ENCODE peak calls at places on chromosomes 6 and 20, in seven cellular contexts. R, C, I, T, B, X and O are unnamed samples.
A peak's percentile ranks its signal among the peaks of the same experiment; 100 is the strongest.

GRCh38 chr20:61120595-61121515 is 131.2 kb upstream of the CDH4 start:
- DNase-seq in R (no peak), C (no peak), I (peak; percentile 55), T (peak; percentile 68), B (peak; percentile 35), X (peak; percentile 61), O (no peak)

GRCh38 chr6:33249732-33250625 is 21.7 kb downstream of the VPS52 start:
- DNase-seq in R (no peak), C (peak; percentile 62), I (no peak), T (no peak), B (peak; percentile 93), X (peak; percentile 11), O (no peak)

GRCh38 chr6:71250050-71250689 is 38.4 kb upstream of the OGFRL1 start:
- DNase-seq in R (no peak), C (no peak), I (no peak), T (no peak), B (peak; percentile 47), X (no peak), O (peak; percentile 81)

GRCh38 chr6:143609501-143609900 is 68.3 kb upstream of the PHACTR2 start:
- DNase-seq in R (no peak), C (no peak), I (no peak), T (no peak), B (no peak), X (no peak), O (no peak)

GRCh38 chr6:11575408-11576033 is 38.0 kb downstream of the TMEM170B start:
- DNase-seq in R (peak; percentile 53), C (no peak), I (peak; percentile 49), T (peak; percentile 76), B (peak; percentile 85), X (peak; percentile 81), O (peak; percentile 65)

GRCh38 chr6:32355018-32355417 is 16.7 kb downstream of the TSBP1 start:
- DNase-seq in R (no peak), C (no peak), I (no peak), T (no peak), B (no peak), X (no peak), O (no peak)

GRCh38 chr6:170177383-170178265 is 113.3 kb downstream of the DLL1 start:
- DNase-seq in R (peak; percentile 49), C (peak; percentile 82), I (no peak), T (no peak), B (no peak), X (peak; percentile 14), O (no peak)

GRCh38 chr6:116397960-116398359 is 27.2 kb downstream of the DSE start:
- DNase-seq in R (no peak), C (no peak), I (no peak), T (no peak), B (no peak), X (no peak), O (no peak)

GRCh38 chr6:20441921-20442320 is 40.2 kb downstream of the E2F3 start:
- DNase-seq in R (no peak), C (no peak), I (no peak), T (no peak), B (no peak), X (no peak), O (no peak)

GRCh38 chr6:40722081-40722480 is 134.9 kb upstream of the LRFN2 start:
- DNase-seq in R (no peak), C (no peak), I (no peak), T (peak; percentile 14), B (no peak), X (no peak), O (no peak)

GRCh38 chr6:35599761-35600658 is 87.3 kb upstream of the TULP1 start:
- DNase-seq in R (no peak), C (no peak), I (no peak), T (no peak), B (no peak), X (no peak), O (no peak)

GRCh38 chr20:313948-314347 is 11.4 kb upstream of the SOX12 start:
- DNase-seq in R (no peak), C (no peak), I (no peak), T (no peak), B (peak; percentile 97), X (no peak), O (no peak)

GRCh38 chr6:37171141-37171969 is 1.4 kb downstream of the PIM1 start:
- DNase-seq in R (peak; percentile 66), C (peak; percentile 84), I (peak; percentile 41), T (peak; percentile 56), B (peak; percentile 34), X (peak; percentile 50), O (no peak)

GRCh38 chr6:139597781-139598368 is 223.4 kb upstream of the CITED2 start:
- DNase-seq in R (no peak), C (peak; percentile 60), I (no peak), T (no peak), B (peak; percentile 39), X (peak; percentile 86), O (peak; percentile 68)

GRCh38 chr6:90483116-90483839 is 103.6 kb downstream of the MAP3K7 start:
- DNase-seq in R (no peak), C (no peak), I (no peak), T (no peak), B (peak; percentile 51), X (no peak), O (no peak)

GRCh38 chr6:137241481-137242011 is 22.4 kb upstream of the IFNGR1 start:
- DNase-seq in R (no peak), C (no peak), I (no peak), T (no peak), B (peak; percentile 56), X (no peak), O (no peak)

GRCh38 chr20:9590189-9590588 is 75.8 kb downstream of the LAMP5 start:
- DNase-seq in R (no peak), C (no peak), I (no peak), T (no peak), B (peak; percentile 99), X (peak; percentile 31), O (no peak)

DNA sequence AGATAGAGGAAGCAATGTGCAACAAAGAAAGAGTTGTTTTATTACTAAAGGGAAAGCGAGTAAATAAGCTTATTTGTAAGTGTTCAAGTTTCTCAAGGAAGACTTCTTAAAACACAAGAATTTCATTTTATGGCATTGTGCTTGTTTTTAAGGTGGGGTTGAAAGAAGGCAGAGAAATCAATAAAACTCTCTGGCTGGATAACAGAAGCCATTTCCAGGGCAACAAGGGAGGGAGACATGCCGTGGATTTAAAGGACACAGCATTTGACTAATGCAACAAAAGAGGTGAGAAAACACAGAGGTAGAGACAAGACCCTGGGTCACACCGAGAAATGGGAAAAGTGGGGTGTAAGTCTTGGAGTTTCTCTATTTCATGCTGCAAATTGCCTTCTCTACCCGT is 28.8 kb upstream of the GMPR start:
- DNase-seq in R (no peak), C (no peak), I (no peak), T (no peak), B (no peak), X (no peak), O (no peak)
- H3K9me3 ChIP-seq in R (no peaks in the 10 kb centered on the region), C (no peaks in the 10 kb centered on the region), I (no peaks in the 10 kb centered on the region), T (no peaks in the 10 kb centered on the region), B (no peaks in the 10 kb centered on the region), X (no peaks in the 10 kb centered on the region), O (no peaks in the 10 kb centered on the region)

GRCh38 chr20:47365023-47365764 is 8.7 kb upstream of the ZMYND8 start:
- DNase-seq in R (no peak), C (no peak), I (no peak), T (no peak), B (no peak), X (no peak), O (no peak)

GRCh38 chr20:47360489-47361267 is 4.2 kb upstream of the ZMYND8 start:
- DNase-seq in R (no peak), C (peak; percentile 90), I (peak; percentile 84), T (peak; percentile 93), B (peak; percentile 89), X (peak; percentile 86), O (no peak)

GRCh38 chr20:47360207-47360488 is 3.6 kb upstream of the ZMYND8 start:
- DNase-seq in R (no peak), C (no peak), I (no peak), T (no peak), B (peak; percentile 86), X (peak; percentile 88), O (no peak)

GRCh38 chr20:47361268-47361665 is 4.8 kb upstream of the ZMYND8 start:
- DNase-seq in R (no peak), C (no peak), I (no peak), T (no peak), B (no peak), X (no peak), O (no peak)

GRCh38 chr20:47362361-47363219 is 6.1 kb upstream of the ZMYND8 start:
- DNase-seq in R (no peak), C (no peak), I (no peak), T (no peak), B (no peak), X (no peak), O (no peak)
- H3K27ac ChIP-seq in R (peak overlapping the region; percentile 89), C (peak overlapping the region; percentile 98), I (peak overlapping the region; percentile 60), T (peak overlapping the region; percentile 98), B (no peak overlapping the region), X (peak overlapping the region; percentile 19), O (no peak overlapping the region)

GRCh38 chr6:14468656-14469321 is 351.2 kb downstream of the CD83 start:
- DNase-seq in R (no peak), C (no peak), I (no peak), T (no peak), B (no peak), X (no peak), O (no peak)
- H3K9me3 ChIP-seq in R (no peaks in the 10 kb centered on the region), C (no peaks in the 10 kb centered on the region), I (peaks cover 7% of the 10 kb centered on the region), T (no peaks in the 10 kb centered on the region), B (peaks cover 3% of the 10 kb centered on the region), X (no peaks in the 10 kb centered on the region), O (no peaks in the 10 kb centered on the region)

GRCh38 chr6:151679941-151680340 is 127.5 kb upstream of the ESR1 start:
- DNase-seq in R (no peak), C (no peak), I (no peak), T (no peak), B (no peak), X (no peak), O (no peak)

GRCh38 chr6:151682922-151683321 is 124.6 kb upstream of the ESR1 start:
- DNase-seq in R (no peak), C (no peak), I (no peak), T (no peak), B (no peak), X (no peak), O (no peak)

GRCh38 chr6:151682251-151682650 is 125.2 kb upstream of the ESR1 start:
- DNase-seq in R (no peak), C (no peak), I (no peak), T (no peak), B (no peak), X (no peak), O (no peak)

GRCh38 chr6:151680846-151681425 is 126.5 kb upstream of the ESR1 start:
- DNase-seq in R (no peak), C (no peak), I (no peak), T (no peak), B (no peak), X (no peak), O (no peak)

DNA sequence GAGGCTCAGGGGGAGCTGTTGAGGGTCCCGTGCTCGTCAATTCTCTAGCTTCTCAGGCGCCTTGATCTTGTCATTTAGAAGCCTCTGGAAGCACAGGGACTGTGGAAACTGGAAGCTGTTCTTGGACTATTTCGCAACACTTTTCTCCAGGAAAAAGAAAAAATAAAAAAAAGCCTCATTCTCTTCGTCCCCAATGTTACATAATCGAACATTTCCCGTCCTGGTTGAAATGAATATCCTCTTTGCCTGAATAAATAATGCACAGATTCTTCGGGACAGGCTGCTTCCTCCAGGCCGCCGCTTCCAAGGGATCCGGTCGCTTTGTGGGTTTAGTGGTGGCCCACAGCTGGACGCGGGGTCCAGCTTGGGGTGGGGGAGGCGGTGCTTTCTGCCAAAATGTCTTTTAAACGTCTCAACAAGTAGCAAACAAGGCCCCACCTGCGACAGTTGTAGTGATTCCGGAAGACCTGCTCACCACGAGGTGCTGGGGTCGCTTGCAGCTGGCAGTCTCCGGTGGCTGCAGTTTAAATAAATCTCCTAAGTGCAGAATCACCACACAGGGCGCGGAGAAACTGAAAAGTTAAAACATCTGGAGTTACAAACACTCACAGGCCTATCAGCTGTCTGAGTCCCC is 125.9 kb upstream of the ESR1 start:
- DNase-seq in R (no peak), C (no peak), I (no peak), T (no peak), B (no peak), X (no peak), O (no peak)
- H3K27ac ChIP-seq in R (no peak overlapping the region), C (no peak overlapping the region), I (no peak overlapping the region), T (no peak overlapping the region), B (no peak overlapping the region), X (no peak overlapping the region), O (no peak overlapping the region)